ENCODE peak calls at places on chromosomes 7 and 10, in four cellular contexts. B is RWPE2, C is sciatic nerve, H is HuH-7.5. Q is an unnamed sample.
A peak's percentile ranks its signal among the peaks of the same experiment; 100 is the strongest.

GRCh38 chr7:91291302-91291701 is 27.1 kb downstream of the FZD1 start:
- DNase-seq in B (no peak), C (no peak), H (no peak), Q (no peak)

GRCh38 chr7:74216361-74216761 is 6.6 kb downstream of the LAT2 start:
- DNase-seq in B (no peak), C (no peak), H (no peak), Q (no peak)

GRCh38 chr10:103710490-103710889 is 144.9 kb downstream of the SH3PXD2A start:
- DNase-seq in B (no peak), C (no peak), H (no peak), Q (no peak)

GRCh38 chr7:134992626-134993179 is 6.4 kb downstream of the AGBL3 start:
- DNase-seq in B (no peak), C (no peak), H (no peak), Q (no peak)

GRCh38 chr7:135175931-135176330 is 5.4 kb upstream of the CYREN start:
- DNase-seq in B (no peak), C (no peak), H (no peak), Q (no peak)

GRCh38 chr10:63083904-63084689 is 49.0 kb upstream of the NRBF2 start:
- DNase-seq in B (no peak), C (peak; percentile 69), H (peak; percentile 10), Q (peak; percentile 23)

GRCh38 chr10:33616921-33617320 is 282.5 kb upstream of the NRP1 start:
- DNase-seq in B (no peak), C (no peak), H (no peak), Q (no peak)

GRCh38 chr7:111755388-111755787 is 193.1 kb upstream of the IMMP2L start:
- DNase-seq in B (no peak), C (no peak), H (no peak), Q (no peak)

GRCh38 chr10:13074562-13075451 is 25.2 kb upstream of the OPTN start:
- DNase-seq in B (no peak), C (peak; percentile 83), H (peak; percentile 54), Q (peak; percentile 61)

GRCh38 chr7:94205529-94205928 is 189.2 kb upstream of the COL1A2 start:
- DNase-seq in B (no peak), C (no peak), H (no peak), Q (no peak)

GRCh38 chr7:94654764-94655561 is 970 bp downstream of the SGCE start:
- DNase-seq in B (no peak), C (no peak), H (no peak), Q (no peak)

GRCh38 chr7:73995330-73995729 is 32.6 kb upstream of the ELN start:
- DNase-seq in B (no peak), C (no peak), H (no peak), Q (no peak)

GRCh38 chr10:103192089-103192450 is 1.0 kb downstream of the NT5C2 start:
- DNase-seq in B (no peak), C (no peak), H (no peak), Q (no peak)

GRCh38 chr10:75234683-75235374 is 928 bp downstream of the COMTD1 start:
- DNase-seq in B (no peak), C (peak; percentile 66), H (no peak), Q (no peak)

GRCh38 chr7:36188923-36189322 is 35.9 kb downstream of the EEPD1 start:
- DNase-seq in B (no peak), C (no peak), H (no peak), Q (no peak)

GRCh38 chr10:76456190-76456589 is 1024.8 kb downstream of the LRMDA start:
- DNase-seq in B (no peak), C (no peak), H (no peak), Q (peak; percentile 6)

GRCh38 chr7:44078521-44078920 is 3.8 kb downstream of the POLM start:
- DNase-seq in B (no peak), C (no peak), H (no peak), Q (no peak)

GRCh38 chr10:48568546-48568945 is 36.3 kb downstream of the ARHGAP22 start:
- DNase-seq in B (no peak), C (no peak), H (no peak), Q (no peak)

GRCh38 chr7:150974468-150975391 is 3.4 kb downstream of the KCNH2 start:
- DNase-seq in B (no peak), C (no peak), H (peak; percentile 69), Q (no peak)

GRCh38 chr10:17785276-17785935 is 23.7 kb upstream of the MRC1 start:
- DNase-seq in B (no peak), C (no peak), H (no peak), Q (no peak)

GRCh38 chr10:49300140-49300974 is 1.4 kb downstream of the C10orf71 start:
- DNase-seq in B (no peak), C (no peak), H (no peak), Q (no peak)

GRCh38 chr7:77958436-77958835 is 159.9 kb downstream of the PHTF2 start:
- DNase-seq in B (no peak), C (no peak), H (no peak), Q (no peak)

GRCh38 chr10:87093461-87094372 is 926 bp downstream of the GLUD1 start:
- DNase-seq in B (peak; percentile 60), C (peak; percentile 72), H (peak; percentile 31), Q (peak; percentile 6)

GRCh38 chr7:152865461-152865860 is 105.9 kb downstream of the ACTR3B start:
- DNase-seq in B (no peak), C (no peak), H (no peak), Q (no peak)

GRCh38 chr7:48088559-48089414 is at the start of gene UPP1:
- DNase-seq in B (peak; percentile 97), C (peak; percentile 91), H (peak; percentile 77), Q (peak; percentile 86)

GRCh38 chr7:99820408-99821027 is 7.3 kb upstream of the CYP3A43 start:
- DNase-seq in B (no peak), C (no peak), H (no peak), Q (no peak)

GRCh38 chr10:113651898-113652297 is 11.9 kb downstream of the NRAP start:
- DNase-seq in B (no peak), C (no peak), H (no peak), Q (no peak)

GRCh38 chr7:158824028-158824427 is 5.3 kb downstream of the ESYT2 start:
- DNase-seq in B (no peak), C (no peak), H (no peak), Q (no peak)

GRCh38 chr7:93006480-93007095 is 111.2 kb downstream of the SAMD9 start:
- DNase-seq in B (no peak), C (no peak), H (no peak), Q (no peak)

GRCh38 chr10:30591249-30591670 is 38.3 kb downstream of the LYZL2 start:
- DNase-seq in B (no peak), C (no peak), H (peak; percentile 30), Q (peak; percentile 36)

GRCh38 chr10:93921338-93921737 is 27.6 kb downstream of the SLC35G1 start:
- DNase-seq in B (no peak), C (no peak), H (no peak), Q (no peak)

GRCh38 chr10:103758294-103758681 is 97.1 kb downstream of the SH3PXD2A start:
- DNase-seq in B (no peak), C (no peak), H (no peak), Q (no peak)